ENCODE peak calls at places on chromosomes 1 and 21, in four cellular contexts. L is activated T-helper 1 cell treated with anti-CD3 and anti-CD28 coated beads, Interleukin-2, amount 50 U/mL, for 16 hours; E is NCI-H1092 treated with DMSO at 0.1 percent for 48 hours; P is KBM-7. R is an unnamed sample.

GRCh38 chr1:242243472-242243871 is 244.6 kb upstream of the MAP1LC3C start:
- DNase-seq in E (no peak), P (no peak), L (no peak), R (no peak)

GRCh38 chr1:236158719-236159118 is 16.4 kb downstream of the GPR137B start:
- DNase-seq in P (no peak), L (no peak), E (no peak), R (no peak)

GRCh38 chr21:39451332-39452206 is at the start of gene SH3BGR:
- DNase-seq in P (no peak), E (no peak), L (no peak), R (no peak)

GRCh38 chr1:176897350-176898236 is 266.9 kb downstream of the ASTN1 start:
- DNase-seq in P (peak; percentile 77), E (peak; percentile 84), L (no peak), R (no peak)

GRCh38 chr1:225428066-225428878 is 434 bp upstream of the LBR start:
- DNase-seq in P (peak; percentile 88), L (peak; percentile 92), E (peak; percentile 97), R (peak; percentile 90)

GRCh38 chr1:3084154-3084553 is 15.2 kb downstream of the PRDM16 start:
- DNase-seq in E (no peak), L (no peak), P (no peak), R (no peak)

GRCh38 chr1:206581571-206581981 is 30.7 kb downstream of the EIF2D start:
- DNase-seq in P (peak; percentile 76), L (peak; percentile 59), E (peak; percentile 41), R (peak; percentile 63)

GRCh38 chr1:50425376-50426107 is 2.3 kb upstream of the DMRTA2 start:
- DNase-seq in P (peak; percentile 42), L (no peak), E (no peak), R (no peak)

GRCh38 chr1:204032642-204033235 is 40.2 kb upstream of the SOX13 start:
- DNase-seq in E (no peak), L (no peak), P (no peak), R (no peak)

GRCh38 chr1:104408268-104408667 is 658.6 kb downstream of the AMY1C start:
- DNase-seq in E (no peak), P (no peak), L (no peak), R (no peak)

GRCh38 chr1:118158918-118159317 is 26.1 kb downstream of the SPAG17 start:
- DNase-seq in L (no peak), P (no peak), E (no peak), R (no peak)

GRCh38 chr21:29360799-29361765 is 62.4 kb downstream of the BACH1 start:
- DNase-seq in E (peak; percentile 3), L (no peak), P (no peak), R (no peak)